ENCODE peak calls at places on chromosomes 5 and 9, in eight cellular contexts. One of them, this sample, is unnamed.

GRCh38 chr5:134649163-134649916 is 755 bp downstream of the SEC24A start:
- DNase-seq in fibroblast of lung: no peak
- DNase-seq in right cardiac atrium: peak
- DNase-seq in cardiac muscle cell: no peak
- DNase-seq in CD8-positive, alpha-beta T cell: no peak
- DNase-seq in ovary: peak
- DNase-seq in adrenal gland: peak
- DNase-seq in upper lobe of right lung: no peak
- DNase-seq in this sample: peak

GRCh38 chr5:68757813-68758212 is 336.0 kb upstream of the SLC30A5 start:
- DNase-seq in fibroblast of lung: no peak
- DNase-seq in right cardiac atrium: no peak
- DNase-seq in cardiac muscle cell: no peak
- DNase-seq in CD8-positive, alpha-beta T cell: no peak
- DNase-seq in ovary: no peak
- DNase-seq in adrenal gland: no peak
- DNase-seq in upper lobe of right lung: no peak
- DNase-seq in this sample: no peak

GRCh38 chr5:175195698-175196656 is 248.0 kb downstream of the DRD1 start:
- DNase-seq in fibroblast of lung: peak
- DNase-seq in right cardiac atrium: no peak
- DNase-seq in cardiac muscle cell: peak
- DNase-seq in CD8-positive, alpha-beta T cell: no peak
- DNase-seq in ovary: no peak
- DNase-seq in adrenal gland: no peak
- DNase-seq in upper lobe of right lung: no peak
- DNase-seq in this sample: no peak

GRCh38 chr5:141871870-141872269 is 6.3 kb downstream of the PCDH1 start:
- DNase-seq in fibroblast of lung: no peak
- DNase-seq in right cardiac atrium: no peak
- DNase-seq in cardiac muscle cell: no peak
- DNase-seq in CD8-positive, alpha-beta T cell: no peak
- DNase-seq in ovary: no peak
- DNase-seq in adrenal gland: no peak
- DNase-seq in upper lobe of right lung: no peak
- DNase-seq in this sample: no peak

GRCh38 chr5:11700376-11700775 is 203.9 kb downstream of the CTNND2 start:
- DNase-seq in fibroblast of lung: no peak
- DNase-seq in right cardiac atrium: no peak
- DNase-seq in cardiac muscle cell: no peak
- DNase-seq in CD8-positive, alpha-beta T cell: no peak
- DNase-seq in ovary: no peak
- DNase-seq in adrenal gland: no peak
- DNase-seq in upper lobe of right lung: no peak
- DNase-seq in this sample: no peak

GRCh38 chr5:53006920-53007890 is 18.1 kb downstream of the ITGA2 start:
- DNase-seq in fibroblast of lung: no peak
- DNase-seq in right cardiac atrium: no peak
- DNase-seq in cardiac muscle cell: no peak
- DNase-seq in CD8-positive, alpha-beta T cell: no peak
- DNase-seq in ovary: no peak
- DNase-seq in adrenal gland: no peak
- DNase-seq in upper lobe of right lung: no peak
- DNase-seq in this sample: no peak

GRCh38 chr9:107605041-107605440 is 115.5 kb upstream of the KLF4 start:
- DNase-seq in fibroblast of lung: no peak
- DNase-seq in right cardiac atrium: no peak
- DNase-seq in cardiac muscle cell: no peak
- DNase-seq in CD8-positive, alpha-beta T cell: no peak
- DNase-seq in ovary: no peak
- DNase-seq in adrenal gland: no peak
- DNase-seq in upper lobe of right lung: no peak
- DNase-seq in this sample: no peak

GRCh38 chr5:87048156-87048555 is 219.5 kb upstream of the RASA1 start:
- DNase-seq in fibroblast of lung: no peak
- DNase-seq in right cardiac atrium: no peak
- DNase-seq in cardiac muscle cell: no peak
- DNase-seq in CD8-positive, alpha-beta T cell: no peak
- DNase-seq in ovary: no peak
- DNase-seq in adrenal gland: no peak
- DNase-seq in upper lobe of right lung: no peak
- DNase-seq in this sample: peak

DNA sequence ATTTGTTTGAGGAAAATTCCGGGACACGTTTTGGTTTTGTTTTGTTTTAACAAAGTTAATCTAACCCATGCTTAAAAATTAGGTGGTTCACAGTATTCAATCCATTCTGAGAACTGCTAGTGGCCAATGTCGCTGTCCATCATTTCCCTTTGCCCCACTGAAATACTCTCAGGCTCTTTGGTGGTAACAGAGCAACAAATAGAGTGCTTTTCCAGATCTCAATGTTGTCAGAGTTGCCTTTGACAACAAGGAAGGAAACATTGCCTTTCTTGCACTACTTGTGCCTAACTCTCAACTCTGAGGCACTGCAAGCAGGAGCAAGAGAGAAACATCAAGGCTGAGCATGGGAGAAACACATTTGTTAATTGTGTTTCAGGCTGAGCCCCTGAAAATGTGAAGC is 153.9 kb downstream of the MCTP1 start:
- DNase-seq in fibroblast of lung: peak
- DNase-seq in right cardiac atrium: no peak
- DNase-seq in cardiac muscle cell: no peak
- DNase-seq in CD8-positive, alpha-beta T cell: no peak
- DNase-seq in ovary: no peak
- DNase-seq in adrenal gland: no peak
- DNase-seq in upper lobe of right lung: no peak
- DNase-seq in this sample: no peak
- H3K27ac ChIP-seq in fibroblast of lung: no peak
- H3K27ac ChIP-seq in right cardiac atrium: no peak
- H3K27ac ChIP-seq in cardiac muscle cell: no peak
- H3K27ac ChIP-seq in CD8-positive, alpha-beta T cell: no peak
- H3K27ac ChIP-seq in ovary: no peak
- H3K27ac ChIP-seq in adrenal gland: no peak
- H3K27ac ChIP-seq in upper lobe of right lung: no peak
- H3K27ac ChIP-seq in this sample: no peak

GRCh38 chr9:87338075-87338989 is 159.3 kb upstream of the DAPK1 start:
- DNase-seq in fibroblast of lung: no peak
- DNase-seq in right cardiac atrium: no peak
- DNase-seq in cardiac muscle cell: peak
- DNase-seq in CD8-positive, alpha-beta T cell: no peak
- DNase-seq in ovary: no peak
- DNase-seq in adrenal gland: no peak
- DNase-seq in upper lobe of right lung: no peak
- DNase-seq in this sample: no peak

GRCh38 chr9:87336914-87337333 is 160.7 kb upstream of the DAPK1 start:
- DNase-seq in fibroblast of lung: peak
- DNase-seq in right cardiac atrium: no peak
- DNase-seq in cardiac muscle cell: peak
- DNase-seq in CD8-positive, alpha-beta T cell: no peak
- DNase-seq in ovary: peak
- DNase-seq in adrenal gland: peak
- DNase-seq in upper lobe of right lung: no peak
- DNase-seq in this sample: peak

GRCh38 chr9:87336407-87336806 is 161.3 kb upstream of the DAPK1 start:
- DNase-seq in fibroblast of lung: no peak
- DNase-seq in right cardiac atrium: no peak
- DNase-seq in cardiac muscle cell: no peak
- DNase-seq in CD8-positive, alpha-beta T cell: no peak
- DNase-seq in ovary: no peak
- DNase-seq in adrenal gland: no peak
- DNase-seq in upper lobe of right lung: no peak
- DNase-seq in this sample: no peak

GRCh38 chr9:87340391-87340790 is 157.3 kb upstream of the DAPK1 start:
- DNase-seq in fibroblast of lung: no peak
- DNase-seq in right cardiac atrium: no peak
- DNase-seq in cardiac muscle cell: no peak
- DNase-seq in CD8-positive, alpha-beta T cell: no peak
- DNase-seq in ovary: no peak
- DNase-seq in adrenal gland: no peak
- DNase-seq in upper lobe of right lung: no peak
- DNase-seq in this sample: no peak

DNA sequence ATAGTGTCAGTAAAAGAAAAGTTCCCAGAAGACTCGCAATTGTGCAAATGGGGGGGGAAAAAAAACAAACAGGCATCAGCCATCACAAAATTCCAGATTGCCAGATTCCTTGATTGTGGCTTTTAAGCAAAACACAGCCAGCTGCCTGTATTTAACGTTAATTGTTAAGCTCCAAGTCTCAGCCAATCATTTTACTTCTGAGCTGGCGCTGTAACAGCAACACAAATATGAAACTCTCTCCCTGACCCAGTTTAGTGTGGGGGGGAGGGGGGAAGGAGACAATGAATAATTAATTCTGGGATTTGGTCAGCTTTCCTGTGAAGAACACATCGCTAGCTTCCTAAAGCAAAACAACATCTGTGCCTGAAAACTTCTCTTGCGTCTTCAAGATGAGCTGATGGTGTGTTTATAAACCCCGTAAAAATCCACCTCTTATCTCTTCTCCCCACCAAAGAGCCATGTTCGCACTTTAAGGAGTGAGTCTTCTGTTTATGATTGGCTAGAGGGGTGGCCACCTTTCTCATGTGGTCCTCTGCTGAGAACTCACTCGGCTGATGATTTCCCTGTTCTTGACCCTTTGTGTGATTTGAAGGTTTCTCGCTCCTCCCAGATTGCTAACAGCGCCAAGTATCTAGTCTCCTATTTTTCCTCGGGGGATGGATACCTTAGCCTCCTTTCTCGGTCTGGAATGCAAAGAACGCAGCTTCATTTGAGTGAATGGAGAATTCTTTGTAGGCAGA is 160.2 kb upstream of the DAPK1 start:
- DNase-seq in fibroblast of lung: peak
- DNase-seq in right cardiac atrium: no peak
- DNase-seq in cardiac muscle cell: peak
- DNase-seq in CD8-positive, alpha-beta T cell: no peak
- DNase-seq in ovary: peak
- DNase-seq in adrenal gland: no peak
- DNase-seq in upper lobe of right lung: no peak
- DNase-seq in this sample: no peak
- H3K27ac ChIP-seq in fibroblast of lung: no peak
- H3K27ac ChIP-seq in right cardiac atrium: no peak
- H3K27ac ChIP-seq in cardiac muscle cell: no peak
- H3K27ac ChIP-seq in CD8-positive, alpha-beta T cell: no peak
- H3K27ac ChIP-seq in ovary: peak
- H3K27ac ChIP-seq in adrenal gland: no peak
- H3K27ac ChIP-seq in upper lobe of right lung: no peak
- H3K27ac ChIP-seq in this sample: no peak

GRCh38 chr5:64874753-64875152 is 106.0 kb downstream of the CWC27 start:
- DNase-seq in fibroblast of lung: no peak
- DNase-seq in right cardiac atrium: no peak
- DNase-seq in cardiac muscle cell: no peak
- DNase-seq in CD8-positive, alpha-beta T cell: no peak
- DNase-seq in ovary: no peak
- DNase-seq in adrenal gland: no peak
- DNase-seq in upper lobe of right lung: no peak
- DNase-seq in this sample: no peak

GRCh38 chr5:64872044-64872443 is 103.3 kb downstream of the CWC27 start:
- DNase-seq in fibroblast of lung: peak
- DNase-seq in right cardiac atrium: no peak
- DNase-seq in cardiac muscle cell: no peak
- DNase-seq in CD8-positive, alpha-beta T cell: no peak
- DNase-seq in ovary: no peak
- DNase-seq in adrenal gland: no peak
- DNase-seq in upper lobe of right lung: no peak
- DNase-seq in this sample: no peak

GRCh38 chr5:64869419-64869818 is 100.7 kb downstream of the CWC27 start:
- DNase-seq in fibroblast of lung: peak
- DNase-seq in right cardiac atrium: no peak
- DNase-seq in cardiac muscle cell: no peak
- DNase-seq in CD8-positive, alpha-beta T cell: no peak
- DNase-seq in ovary: no peak
- DNase-seq in adrenal gland: no peak
- DNase-seq in upper lobe of right lung: no peak
- DNase-seq in this sample: no peak

GRCh38 chr5:64876203-64876602 is 107.5 kb downstream of the CWC27 start:
- DNase-seq in fibroblast of lung: no peak
- DNase-seq in right cardiac atrium: no peak
- DNase-seq in cardiac muscle cell: no peak
- DNase-seq in CD8-positive, alpha-beta T cell: no peak
- DNase-seq in ovary: no peak
- DNase-seq in adrenal gland: no peak
- DNase-seq in upper lobe of right lung: no peak
- DNase-seq in this sample: no peak

DNA sequence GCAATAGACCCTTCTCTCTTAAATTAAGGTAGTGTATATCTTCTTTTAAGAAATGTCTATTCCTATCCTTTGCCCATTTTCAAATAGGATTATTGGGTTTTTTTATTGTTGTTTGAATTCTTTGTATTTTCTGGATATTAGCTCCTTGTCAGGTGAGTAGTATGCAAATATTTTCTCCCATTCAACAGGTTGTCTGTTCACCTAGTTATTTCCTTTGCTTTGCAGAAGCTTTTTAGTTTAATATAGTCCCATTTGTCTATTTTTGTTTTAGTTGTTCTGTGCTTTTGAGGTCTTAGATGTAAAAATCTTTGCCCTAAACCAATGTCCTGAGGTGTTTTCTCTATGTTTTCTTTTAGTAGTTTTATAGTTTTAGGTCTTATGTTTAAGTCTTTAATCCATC is 104.7 kb downstream of the CWC27 start:
- DNase-seq in fibroblast of lung: no peak
- DNase-seq in right cardiac atrium: no peak
- DNase-seq in cardiac muscle cell: no peak
- DNase-seq in CD8-positive, alpha-beta T cell: no peak
- DNase-seq in ovary: no peak
- DNase-seq in adrenal gland: no peak
- DNase-seq in upper lobe of right lung: no peak
- DNase-seq in this sample: no peak
- H3K27ac ChIP-seq in fibroblast of lung: no peak
- H3K27ac ChIP-seq in right cardiac atrium: no peak
- H3K27ac ChIP-seq in cardiac muscle cell: no peak
- H3K27ac ChIP-seq in CD8-positive, alpha-beta T cell: no peak
- H3K27ac ChIP-seq in ovary: no peak
- H3K27ac ChIP-seq in adrenal gland: no peak
- H3K27ac ChIP-seq in upper lobe of right lung: no peak
- H3K27ac ChIP-seq in this sample: no peak

GRCh38 chr5:1182360-1182632 is 19.1 kb upstream of the SLC6A19 start:
- DNase-seq in fibroblast of lung: no peak
- DNase-seq in right cardiac atrium: peak
- DNase-seq in cardiac muscle cell: no peak
- DNase-seq in CD8-positive, alpha-beta T cell: no peak
- DNase-seq in ovary: no peak
- DNase-seq in adrenal gland: no peak
- DNase-seq in upper lobe of right lung: no peak
- DNase-seq in this sample: no peak
- H3K27ac ChIP-seq in fibroblast of lung: no peak
- H3K27ac ChIP-seq in right cardiac atrium: no peak
- H3K27ac ChIP-seq in cardiac muscle cell: peak
- H3K27ac ChIP-seq in CD8-positive, alpha-beta T cell: no peak
- H3K27ac ChIP-seq in ovary: no peak
- H3K27ac ChIP-seq in adrenal gland: no peak
- H3K27ac ChIP-seq in upper lobe of right lung: no peak
- H3K27ac ChIP-seq in this sample: no peak

GRCh38 chr5:124580512-124580911 is 165.9 kb downstream of the ZNF608 start:
- DNase-seq in fibroblast of lung: no peak
- DNase-seq in right cardiac atrium: no peak
- DNase-seq in cardiac muscle cell: no peak
- DNase-seq in CD8-positive, alpha-beta T cell: no peak
- DNase-seq in ovary: no peak
- DNase-seq in adrenal gland: no peak
- DNase-seq in upper lobe of right lung: no peak
- DNase-seq in this sample: no peak
- H3K27ac ChIP-seq in fibroblast of lung: no peak
- H3K27ac ChIP-seq in right cardiac atrium: no peak
- H3K27ac ChIP-seq in cardiac muscle cell: peak
- H3K27ac ChIP-seq in CD8-positive, alpha-beta T cell: no peak
- H3K27ac ChIP-seq in ovary: no peak
- H3K27ac ChIP-seq in adrenal gland: no peak
- H3K27ac ChIP-seq in upper lobe of right lung: no peak
- H3K27ac ChIP-seq in this sample: no peak

This sample was measured in CD4-positive, CD25-positive, alpha-beta regulatory T cell.